ENCODE peak calls at places on chromosomes 4 and X, in four cellular contexts. One of them, this sample, is unnamed. For H3K4me1, the result is how much of the 10 kb centered on the place peaks cover.

GRCh38 chrX:357693-358471 is 28.8 kb downstream of the PPP2R3B start:
- DNase-seq in fibroblast of lung: no peak
- DNase-seq in mesenchymal stem cell: peak
- DNase-seq in K562: no peak
- DNase-seq in this sample: peak

GRCh38 chrX:15786930-15787329 is 3.4 kb upstream of the ZRSR2 start:
- DNase-seq in fibroblast of lung: no peak
- DNase-seq in mesenchymal stem cell: no peak
- DNase-seq in K562: no peak
- DNase-seq in this sample: no peak

GRCh38 chrX:137031517-137032377 is 2.0 kb downstream of the GPR101 start:
- DNase-seq in fibroblast of lung: peak
- DNase-seq in mesenchymal stem cell: peak
- DNase-seq in K562: peak
- DNase-seq in this sample: peak

GRCh38 chr4:55758570-55758969 is 61.0 kb upstream of the EXOC1L start:
- DNase-seq in fibroblast of lung: no peak
- DNase-seq in mesenchymal stem cell: peak
- DNase-seq in K562: no peak
- DNase-seq in this sample: peak

GRCh38 chr4:36841583-36842326 is 402.8 kb upstream of the NWD2 start:
- DNase-seq in fibroblast of lung: no peak
- DNase-seq in mesenchymal stem cell: no peak
- DNase-seq in K562: no peak
- DNase-seq in this sample: no peak

GRCh38 chrX:152946681-152947080 is 47.2 kb downstream of the PNMA5 start:
- DNase-seq in fibroblast of lung: no peak
- DNase-seq in mesenchymal stem cell: no peak
- DNase-seq in K562: no peak
- DNase-seq in this sample: no peak

GRCh38 chr4:140947507-140947906 is 185.8 kb downstream of the RNF150 start:
- DNase-seq in fibroblast of lung: no peak
- DNase-seq in mesenchymal stem cell: no peak
- DNase-seq in K562: no peak
- DNase-seq in this sample: no peak

GRCh38 chr4:153267013-153267412 is 62.8 kb downstream of the TRIM2 start:
- DNase-seq in fibroblast of lung: peak
- DNase-seq in mesenchymal stem cell: peak
- DNase-seq in K562: no peak
- DNase-seq in this sample: no peak

GRCh38 chr4:24195976-24196736 is 306.3 kb upstream of the PPARGC1A start:
- DNase-seq in fibroblast of lung: no peak
- DNase-seq in mesenchymal stem cell: no peak
- DNase-seq in K562: no peak
- DNase-seq in this sample: peak

GRCh38 chr4:71453516-71453915 is 114.7 kb downstream of the SLC4A4 start:
- DNase-seq in fibroblast of lung: no peak
- DNase-seq in mesenchymal stem cell: no peak
- DNase-seq in K562: no peak
- DNase-seq in this sample: no peak

GRCh38 chr4:76090241-76090691 is 15.8 kb downstream of the ART3 start:
- DNase-seq in fibroblast of lung: peak
- DNase-seq in mesenchymal stem cell: peak
- DNase-seq in K562: peak
- DNase-seq in this sample: peak

GRCh38 chr4:100462206-100462605 is 55.6 kb downstream of the EMCN start:
- DNase-seq in fibroblast of lung: peak
- DNase-seq in mesenchymal stem cell: peak
- DNase-seq in K562: no peak
- DNase-seq in this sample: peak

GRCh38 chr4:7327341-7327885 is 107.3 kb downstream of the PSAPL1 start:
- DNase-seq in fibroblast of lung: no peak
- DNase-seq in mesenchymal stem cell: no peak
- DNase-seq in K562: no peak
- DNase-seq in this sample: no peak

GRCh38 chr4:10204401-10205058 is 87.9 kb upstream of the WDR1 start:
- DNase-seq in fibroblast of lung: no peak
- DNase-seq in mesenchymal stem cell: no peak
- DNase-seq in K562: no peak
- DNase-seq in this sample: peak

GRCh38 chrX:107729558-107730297 is 45.9 kb downstream of the TSC22D3 start:
- DNase-seq in fibroblast of lung: no peak
- DNase-seq in mesenchymal stem cell: peak
- DNase-seq in K562: no peak
- DNase-seq in this sample: no peak

GRCh38 chr4:16573181-16573580 is 325.3 kb downstream of the LDB2 start:
- DNase-seq in fibroblast of lung: peak
- DNase-seq in mesenchymal stem cell: no peak
- DNase-seq in K562: no peak
- DNase-seq in this sample: peak

GRCh38 chr4:8394125-8394524 is 46.4 kb downstream of the ACOX3 start:
- DNase-seq in fibroblast of lung: peak
- DNase-seq in mesenchymal stem cell: no peak
- DNase-seq in K562: no peak
- DNase-seq in this sample: peak

GRCh38 chr4:136680271-136680670 is 852.0 kb downstream of the PCDH18 start:
- DNase-seq in fibroblast of lung: no peak
- DNase-seq in mesenchymal stem cell: peak
- DNase-seq in K562: no peak
- DNase-seq in this sample: no peak

GRCh38 chr4:103012085-103012484 is 7.4 kb downstream of the SLC9B1 start:
- DNase-seq in fibroblast of lung: peak
- DNase-seq in mesenchymal stem cell: peak
- DNase-seq in K562: peak
- DNase-seq in this sample: peak

GRCh38 chrX:132776486-132777210 is 181.8 kb downstream of the HS6ST2 start:
- DNase-seq in fibroblast of lung: no peak
- DNase-seq in mesenchymal stem cell: no peak
- DNase-seq in K562: no peak
- DNase-seq in this sample: no peak

GRCh38 chrX:9515973-9516538 is 51.2 kb downstream of the TBL1X start:
- DNase-seq in fibroblast of lung: no peak
- DNase-seq in mesenchymal stem cell: no peak
- DNase-seq in K562: peak
- DNase-seq in this sample: no peak

GRCh38 chrX:106611682-106612402 is at the start of gene RADX:
- DNase-seq in fibroblast of lung: peak
- DNase-seq in mesenchymal stem cell: peak
- DNase-seq in K562: peak
- DNase-seq in this sample: peak

GRCh38 chr4:108337923-108338322 is 169.2 kb upstream of the LEF1 start:
- DNase-seq in fibroblast of lung: no peak
- DNase-seq in mesenchymal stem cell: peak
- DNase-seq in K562: no peak
- DNase-seq in this sample: peak

GRCh38 chr4:6527683-6528595 is 47.0 kb upstream of the MAN2B2 start:
- DNase-seq in fibroblast of lung: no peak
- DNase-seq in mesenchymal stem cell: no peak
- DNase-seq in K562: no peak
- DNase-seq in this sample: no peak

GRCh38 chr4:145043306-145043705 is 54.7 kb downstream of the ANAPC10 start:
- DNase-seq in fibroblast of lung: no peak
- DNase-seq in mesenchymal stem cell: no peak
- DNase-seq in K562: no peak
- DNase-seq in this sample: no peak

GRCh38 chr4:139669335-139669734 is 3.7 kb downstream of the MGST2 start:
- DNase-seq in fibroblast of lung: no peak
- DNase-seq in mesenchymal stem cell: no peak
- DNase-seq in K562: no peak
- DNase-seq in this sample: no peak

GRCh38 chrX:45623266-45623665 is 422.6 kb upstream of the DIPK2B start:
- DNase-seq in fibroblast of lung: peak
- DNase-seq in mesenchymal stem cell: peak
- DNase-seq in K562: no peak
- DNase-seq in this sample: peak

GRCh38 chr4:147707892-147708672 is 23.8 kb upstream of the ARHGAP10 start:
- DNase-seq in fibroblast of lung: peak
- DNase-seq in mesenchymal stem cell: peak
- DNase-seq in K562: peak
- DNase-seq in this sample: peak

GRCh38 chr4:68271851-68272756 is 26.6 kb upstream of the TMPRSS11B start:
- DNase-seq in fibroblast of lung: peak
- DNase-seq in mesenchymal stem cell: peak
- DNase-seq in K562: peak
- DNase-seq in this sample: peak

GRCh38 chr4:24067781-24068193 is 177.9 kb upstream of the PPARGC1A start:
- DNase-seq in fibroblast of lung: peak
- DNase-seq in mesenchymal stem cell: peak
- DNase-seq in K562: no peak
- DNase-seq in this sample: peak

GRCh38 chr4:103364066-103364465 is 165.9 kb upstream of the CENPE start:
- DNase-seq in fibroblast of lung: no peak
- DNase-seq in mesenchymal stem cell: no peak
- DNase-seq in K562: no peak
- DNase-seq in this sample: peak

GRCh38 chr4:38980903-38981676 is 51.1 kb downstream of the TMEM156 start:
- DNase-seq in fibroblast of lung: peak
- DNase-seq in mesenchymal stem cell: peak
- DNase-seq in K562: no peak
- DNase-seq in this sample: peak

GRCh38 chrX:111470681-111471403 is 40.6 kb upstream of the SERTM2 start:
- DNase-seq in fibroblast of lung: no peak
- DNase-seq in mesenchymal stem cell: no peak
- DNase-seq in K562: no peak
- DNase-seq in this sample: no peak

GRCh38 chrX:39957816-39958561 is 139.8 kb downstream of the BCOR start:
- DNase-seq in fibroblast of lung: peak
- DNase-seq in mesenchymal stem cell: peak
- DNase-seq in K562: no peak
- DNase-seq in this sample: peak
- H3K4me1 ChIP-seq in fibroblast of lung: under half
- H3K4me1 ChIP-seq in mesenchymal stem cell: under half
- H3K4me1 ChIP-seq in K562: under half
- H3K4me1 ChIP-seq in this sample: under half

GRCh38 chr4:3046149-3046548 is 28.2 kb downstream of the HTT-AS start:
- DNase-seq in fibroblast of lung: no peak
- DNase-seq in mesenchymal stem cell: no peak
- DNase-seq in K562: no peak
- DNase-seq in this sample: no peak
- H3K4me2 ChIP-seq in fibroblast of lung: no peak
- H3K4me2 ChIP-seq in mesenchymal stem cell: no peak
- H3K4me2 ChIP-seq in K562: no peak
- H3K4me2 ChIP-seq in this sample: no peak

GRCh38 chr4:42515156-42515884 is 118.0 kb downstream of the SHISA3 start:
- DNase-seq in fibroblast of lung: peak
- DNase-seq in mesenchymal stem cell: peak
- DNase-seq in K562: no peak
- DNase-seq in this sample: peak
- H3K9ac ChIP-seq in fibroblast of lung: no peak
- H3K9ac ChIP-seq in mesenchymal stem cell: no peak
- H3K9ac ChIP-seq in K562: no peak
- H3K9ac ChIP-seq in this sample: no peak

DNA sequence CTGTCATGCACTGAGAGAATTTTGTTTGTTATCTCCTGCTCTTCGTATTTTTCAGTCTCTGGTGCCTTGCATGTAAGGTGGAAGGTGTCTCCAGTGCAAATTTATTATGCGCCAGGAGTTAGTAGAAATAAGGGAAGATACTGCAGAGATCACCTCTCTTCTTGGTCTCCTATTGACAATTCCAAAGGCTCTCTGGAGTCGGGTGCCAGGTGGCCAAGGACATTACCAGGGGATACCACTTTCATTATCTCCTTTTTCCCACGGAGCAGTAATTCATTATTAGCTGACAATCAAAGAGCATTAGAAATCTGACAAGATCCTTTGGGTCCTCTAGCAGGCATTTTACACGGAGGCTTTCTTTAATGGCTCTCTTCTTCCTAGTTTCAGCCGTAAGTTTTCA is 26.0 kb downstream of the ADD1 start:
- DNase-seq in fibroblast of lung: no peak
- DNase-seq in mesenchymal stem cell: no peak
- DNase-seq in K562: no peak
- DNase-seq in this sample: no peak
- H3K4me1 ChIP-seq in fibroblast of lung: under half
- H3K4me1 ChIP-seq in mesenchymal stem cell: under half
- H3K4me1 ChIP-seq in K562: under half
- H3K4me1 ChIP-seq in this sample: under half

DNA sequence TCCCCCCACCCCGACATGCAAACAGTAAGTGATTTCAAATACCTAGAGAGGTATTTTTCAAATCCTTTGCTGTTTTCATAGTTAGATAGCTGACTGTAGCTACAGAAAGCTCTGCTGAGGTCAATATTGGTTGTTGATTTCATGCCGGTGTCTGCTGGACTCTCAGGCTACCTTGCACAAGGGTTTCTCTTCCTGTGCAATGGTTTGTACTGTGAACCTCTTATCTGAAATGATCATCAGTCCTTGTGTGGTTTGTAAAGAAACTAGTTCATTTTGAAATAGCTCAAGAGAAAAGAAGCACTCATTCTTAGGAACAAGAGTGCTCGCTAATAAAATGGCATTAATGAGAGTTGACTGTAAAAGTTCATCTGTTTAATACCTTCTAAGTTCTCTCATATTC is 2.1 kb downstream of the MTM1 start:
- DNase-seq in fibroblast of lung: no peak
- DNase-seq in mesenchymal stem cell: peak
- DNase-seq in K562: peak
- DNase-seq in this sample: no peak
- H3K4me2 ChIP-seq in fibroblast of lung: no peak
- H3K4me2 ChIP-seq in mesenchymal stem cell: no peak
- H3K4me2 ChIP-seq in K562: peak
- H3K4me2 ChIP-seq in this sample: no peak

GRCh38 chr4:168857546-168858314 is 152.3 kb downstream of the CBR4 start:
- DNase-seq in fibroblast of lung: peak
- DNase-seq in mesenchymal stem cell: peak
- DNase-seq in K562: no peak
- DNase-seq in this sample: no peak
- H3K9ac ChIP-seq in fibroblast of lung: no peak
- H3K9ac ChIP-seq in mesenchymal stem cell: no peak
- H3K9ac ChIP-seq in K562: no peak
- H3K9ac ChIP-seq in this sample: no peak

GRCh38 chr4:128525939-128526630 is 238.5 kb upstream of the PGRMC2 start:
- DNase-seq in fibroblast of lung: peak
- DNase-seq in mesenchymal stem cell: peak
- DNase-seq in K562: no peak
- DNase-seq in this sample: peak
- H3K4me1 ChIP-seq in fibroblast of lung: under half
- H3K4me1 ChIP-seq in mesenchymal stem cell: under half
- H3K4me1 ChIP-seq in K562: under half
- H3K4me1 ChIP-seq in this sample: half or more

DNA sequence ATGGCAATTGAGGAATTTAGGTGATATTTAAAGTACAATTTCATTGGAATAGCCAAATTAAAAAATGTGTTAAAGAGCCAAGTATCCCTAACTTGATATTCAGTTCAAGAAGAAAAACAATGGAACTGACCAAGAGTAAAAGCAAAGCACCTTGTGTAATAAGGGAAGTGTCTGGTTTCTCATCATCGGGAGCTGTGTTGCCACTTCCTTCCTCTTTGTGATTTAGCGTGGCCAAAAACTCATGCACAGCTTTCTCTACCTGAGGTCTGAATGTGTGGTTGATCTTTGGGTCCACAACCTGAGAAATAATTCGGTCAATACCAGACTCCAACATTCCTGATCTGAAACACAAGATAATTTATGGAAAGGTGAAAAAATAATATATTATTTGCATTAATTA is 12.4 kb downstream of the BOD1L1 start:
- DNase-seq in fibroblast of lung: no peak
- DNase-seq in mesenchymal stem cell: no peak
- DNase-seq in K562: no peak
- DNase-seq in this sample: no peak
- H3K4me2 ChIP-seq in fibroblast of lung: no peak
- H3K4me2 ChIP-seq in mesenchymal stem cell: no peak
- H3K4me2 ChIP-seq in K562: no peak
- H3K4me2 ChIP-seq in this sample: no peak